ENCODE peak calls at places on chromosomes 3 and 15, in four cellular contexts. One of them, this sample, is unnamed.
A peak's percentile ranks its signal among the peaks of the same experiment; 100 is the strongest.

GRCh38 chr3:194093822-194094221 is 42.1 kb upstream of the HES1 start:
- DNase-seq in mesothelial cell of epicardium: no peak
- DNase-seq in cardiac muscle cell: no peak
- DNase-seq in adrenal gland: no peak
- DNase-seq in this sample: no peak

GRCh38 chr15:63945838-63946298 is 100.4 kb downstream of the DAPK2 start:
- DNase-seq in mesothelial cell of epicardium: no peak
- DNase-seq in adrenal gland: peak; percentile 13
- DNase-seq in cardiac muscle cell: no peak
- DNase-seq in this sample: no peak

GRCh38 chr3:55000946-55001345 is 73.1 kb upstream of the LRTM1 start:
- DNase-seq in cardiac muscle cell: no peak
- DNase-seq in adrenal gland: no peak
- DNase-seq in mesothelial cell of epicardium: no peak
- DNase-seq in this sample: no peak

GRCh38 chr3:172536505-172536904 is 13.3 kb upstream of the TNFSF10 start:
- DNase-seq in adrenal gland: no peak
- DNase-seq in cardiac muscle cell: no peak
- DNase-seq in mesothelial cell of epicardium: no peak
- DNase-seq in this sample: no peak

GRCh38 chr15:99467861-99468460 is 97.8 kb upstream of the MEF2A start:
- DNase-seq in adrenal gland: no peak
- DNase-seq in mesothelial cell of epicardium: no peak
- DNase-seq in cardiac muscle cell: no peak
- DNase-seq in this sample: no peak

GRCh38 chr3:152269423-152270144 is 855 bp downstream of the MBNL1 start:
- DNase-seq in mesothelial cell of epicardium: no peak
- DNase-seq in cardiac muscle cell: peak; percentile 93
- DNase-seq in adrenal gland: peak; percentile 81
- DNase-seq in this sample: peak; percentile 62

GRCh38 chr3:42503957-42504333 is 1.5 kb downstream of the VIPR1 start:
- DNase-seq in adrenal gland: no peak
- DNase-seq in mesothelial cell of epicardium: no peak
- DNase-seq in cardiac muscle cell: no peak
- DNase-seq in this sample: peak; percentile 29

GRCh38 chr15:59545573-59545972 is 66.0 kb upstream of the GCNT3 start:
- DNase-seq in cardiac muscle cell: no peak
- DNase-seq in mesothelial cell of epicardium: no peak
- DNase-seq in adrenal gland: no peak
- DNase-seq in this sample: no peak

GRCh38 chr3:6266135-6266534 is 594.8 kb upstream of the GRM7 start:
- DNase-seq in cardiac muscle cell: no peak
- DNase-seq in adrenal gland: no peak
- DNase-seq in mesothelial cell of epicardium: no peak
- DNase-seq in this sample: no peak

DNA sequence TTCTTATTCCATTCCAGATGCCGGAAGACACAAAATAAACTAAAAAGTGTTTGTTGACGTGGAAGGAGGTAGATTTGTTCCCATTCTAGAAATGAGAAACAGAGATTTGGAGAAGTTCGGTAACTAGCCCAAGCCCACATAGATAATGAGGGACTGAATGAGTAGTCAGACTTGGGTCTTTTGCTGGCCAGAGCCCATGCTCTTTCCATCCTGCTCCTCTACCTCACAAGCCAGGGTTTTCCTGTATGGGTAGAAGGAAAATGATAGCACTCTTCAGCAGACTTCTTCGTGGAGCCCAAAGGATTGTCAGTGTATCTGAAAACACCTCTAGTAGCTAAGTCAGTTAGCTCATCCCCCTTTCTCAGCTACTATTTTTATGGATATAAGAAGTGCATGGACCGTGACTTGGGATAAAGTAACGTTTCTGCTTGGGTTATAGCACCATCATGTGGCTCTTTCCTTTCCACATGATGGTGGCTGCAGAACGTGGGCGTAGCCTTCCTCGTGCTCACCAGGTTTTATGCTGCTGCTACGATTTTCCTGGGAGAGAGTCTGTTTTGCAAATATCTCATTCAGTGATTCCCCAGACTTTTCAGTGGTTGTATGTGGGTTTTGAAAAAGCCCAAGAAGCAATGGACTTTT is 84.6 kb downstream of the DGKG start:
- DNase-seq in adrenal gland: peak; percentile 43
- DNase-seq in mesothelial cell of epicardium: no peak
- DNase-seq in cardiac muscle cell: peak; percentile 79
- DNase-seq in this sample: no peak
- TF ChIP-seq CTCF in adrenal gland: peak; percentile 68
- TF ChIP-seq CTCF in mesothelial cell of epicardium: no peak
- TF ChIP-seq CTCF in cardiac muscle cell: peak; percentile 62
- TF ChIP-seq CTCF in this sample: peak; percentile 77

GRCh38 chr15:48177875-48178611 is at the start of gene MYEF2:
- DNase-seq in cardiac muscle cell: peak; percentile 37
- DNase-seq in mesothelial cell of epicardium: peak; percentile 68
- DNase-seq in adrenal gland: peak; percentile 82
- DNase-seq in this sample: peak; percentile 88
- TF ChIP-seq CTCF in cardiac muscle cell: no peak
- TF ChIP-seq CTCF in mesothelial cell of epicardium: no peak
- TF ChIP-seq CTCF in adrenal gland: no peak
- TF ChIP-seq CTCF in this sample: peak; percentile 53

GRCh38 chr15:89299896-89300295 is 34.7 kb downstream of the POLG start:
- DNase-seq in cardiac muscle cell: peak; percentile 65
- DNase-seq in adrenal gland: no peak
- DNase-seq in mesothelial cell of epicardium: no peak
- DNase-seq in this sample: no peak
- TF ChIP-seq CTCF in cardiac muscle cell: peak; percentile 39
- TF ChIP-seq CTCF in adrenal gland: peak; percentile 22
- TF ChIP-seq CTCF in mesothelial cell of epicardium: no peak
- TF ChIP-seq CTCF in this sample: peak; percentile 37

GRCh38 chr3:43995078-43995928 is 246.4 kb upstream of the TOPAZ1 start:
- DNase-seq in cardiac muscle cell: peak; percentile 19
- DNase-seq in mesothelial cell of epicardium: no peak
- DNase-seq in adrenal gland: no peak
- DNase-seq in this sample: no peak
- TF ChIP-seq CTCF in cardiac muscle cell: no peak
- TF ChIP-seq CTCF in mesothelial cell of epicardium: no peak
- TF ChIP-seq CTCF in adrenal gland: no peak
- TF ChIP-seq CTCF in this sample: no peak

GRCh38 chr3:17643691-17644090 is 98.7 kb downstream of the TBC1D5 start:
- DNase-seq in cardiac muscle cell: peak; percentile 71
- DNase-seq in adrenal gland: no peak
- DNase-seq in mesothelial cell of epicardium: no peak
- DNase-seq in this sample: no peak
- TF ChIP-seq CTCF in cardiac muscle cell: no peak
- TF ChIP-seq CTCF in adrenal gland: no peak
- TF ChIP-seq CTCF in mesothelial cell of epicardium: no peak
- TF ChIP-seq CTCF in this sample: no peak

DNA sequence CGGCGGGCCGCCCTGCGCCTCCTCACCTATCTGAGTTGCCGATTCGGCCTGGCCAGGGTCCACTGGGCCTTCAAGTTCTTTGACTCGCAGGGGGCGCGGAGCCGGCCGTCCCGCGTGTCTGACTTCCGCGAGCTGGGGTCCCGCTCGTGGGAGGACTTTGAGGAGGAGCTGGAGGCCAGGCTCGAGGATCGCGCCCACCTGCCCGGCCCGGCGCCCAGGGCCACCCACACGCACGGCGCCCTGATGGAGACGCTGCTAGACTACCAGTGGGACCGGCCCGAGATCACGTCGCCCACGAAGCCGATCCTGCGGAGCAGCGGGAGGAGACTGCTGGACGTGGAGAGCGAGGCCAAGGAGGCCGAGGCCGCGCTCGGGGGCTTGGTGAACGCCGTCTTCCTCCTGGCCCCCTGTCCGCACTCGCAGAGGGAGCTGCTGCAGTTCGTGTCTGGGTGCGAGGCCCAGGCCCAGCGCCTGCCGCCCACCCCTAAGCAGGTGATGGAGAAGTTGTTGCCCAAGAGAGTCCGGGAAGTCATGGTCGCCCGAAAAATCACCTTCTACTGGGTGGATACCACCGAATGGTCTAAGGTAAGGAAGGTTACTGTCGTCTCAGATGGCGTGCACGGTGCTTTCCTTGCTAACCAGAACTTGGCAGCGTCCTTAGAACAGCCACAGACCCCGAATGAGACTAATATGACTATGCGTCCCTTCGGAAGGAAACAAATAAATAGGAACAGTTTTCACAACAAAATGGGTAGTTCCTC is 567 bp downstream of the TICRR start:
- DNase-seq in adrenal gland: no peak
- DNase-seq in cardiac muscle cell: peak; percentile 33
- DNase-seq in mesothelial cell of epicardium: peak; percentile 24
- DNase-seq in this sample: no peak
- TF ChIP-seq CTCF in adrenal gland: no peak
- TF ChIP-seq CTCF in cardiac muscle cell: no peak
- TF ChIP-seq CTCF in mesothelial cell of epicardium: no peak
- TF ChIP-seq CTCF in this sample: no peak

GRCh38 chr3:94036909-94037507 is 8.6 kb upstream of the STX19 start:
- DNase-seq in mesothelial cell of epicardium: no peak
- DNase-seq in cardiac muscle cell: peak; percentile 51
- DNase-seq in adrenal gland: peak; percentile 25
- DNase-seq in this sample: no peak
- TF ChIP-seq CTCF in mesothelial cell of epicardium: peak; percentile 19
- TF ChIP-seq CTCF in cardiac muscle cell: peak; percentile 59
- TF ChIP-seq CTCF in adrenal gland: peak; percentile 44
- TF ChIP-seq CTCF in this sample: peak; percentile 68

GRCh38 chr3:189824629-189825312 is 193.6 kb downstream of the TP63 start:
- DNase-seq in mesothelial cell of epicardium: no peak
- DNase-seq in cardiac muscle cell: peak; percentile 73
- DNase-seq in adrenal gland: no peak
- DNase-seq in this sample: no peak

GRCh38 chr3:189826566-189826965 is 195.4 kb downstream of the TP63 start:
- DNase-seq in mesothelial cell of epicardium: no peak
- DNase-seq in cardiac muscle cell: no peak
- DNase-seq in adrenal gland: no peak
- DNase-seq in this sample: no peak

GRCh38 chr3:189820365-189820720 is 189.2 kb downstream of the TP63 start:
- DNase-seq in cardiac muscle cell: no peak
- DNase-seq in mesothelial cell of epicardium: no peak
- DNase-seq in adrenal gland: no peak
- DNase-seq in this sample: no peak

GRCh38 chr3:189821251-189821650 is 190.1 kb downstream of the TP63 start:
- DNase-seq in mesothelial cell of epicardium: no peak
- DNase-seq in cardiac muscle cell: no peak
- DNase-seq in adrenal gland: no peak
- DNase-seq in this sample: no peak

GRCh38 chr3:189822726-189823125 is 191.5 kb downstream of the TP63 start:
- DNase-seq in adrenal gland: no peak
- DNase-seq in mesothelial cell of epicardium: no peak
- DNase-seq in cardiac muscle cell: no peak
- DNase-seq in this sample: no peak
- TF ChIP-seq CTCF in adrenal gland: no peak
- TF ChIP-seq CTCF in mesothelial cell of epicardium: no peak
- TF ChIP-seq CTCF in cardiac muscle cell: no peak
- TF ChIP-seq CTCF in this sample: no peak

GRCh38 chr3:148937477-148937876 is 53.9 kb upstream of the GYG1 start:
- DNase-seq in cardiac muscle cell: no peak
- DNase-seq in mesothelial cell of epicardium: no peak
- DNase-seq in adrenal gland: no peak
- DNase-seq in this sample: no peak

GRCh38 chr3:148943531-148944200 is 47.7 kb upstream of the GYG1 start:
- DNase-seq in cardiac muscle cell: peak; percentile 90
- DNase-seq in adrenal gland: peak; percentile 39
- DNase-seq in mesothelial cell of epicardium: no peak
- DNase-seq in this sample: no peak

GRCh38 chr3:148938931-148939330 is 52.4 kb upstream of the GYG1 start:
- DNase-seq in cardiac muscle cell: no peak
- DNase-seq in adrenal gland: no peak
- DNase-seq in mesothelial cell of epicardium: no peak
- DNase-seq in this sample: no peak

GRCh38 chr3:148938306-148938705 is 53.0 kb upstream of the GYG1 start:
- DNase-seq in adrenal gland: no peak
- DNase-seq in mesothelial cell of epicardium: no peak
- DNase-seq in cardiac muscle cell: no peak
- DNase-seq in this sample: no peak

GRCh38 chr3:148940983-148941382 is 50.4 kb upstream of the GYG1 start:
- DNase-seq in mesothelial cell of epicardium: no peak
- DNase-seq in adrenal gland: no peak
- DNase-seq in cardiac muscle cell: no peak
- DNase-seq in this sample: no peak
- TF ChIP-seq CTCF in mesothelial cell of epicardium: no peak
- TF ChIP-seq CTCF in adrenal gland: no peak
- TF ChIP-seq CTCF in cardiac muscle cell: no peak
- TF ChIP-seq CTCF in this sample: no peak

GRCh38 chr3:100260081-100260684 is 609 bp upstream of the TBC1D23 start:
- DNase-seq in mesothelial cell of epicardium: no peak
- DNase-seq in cardiac muscle cell: peak; percentile 89
- DNase-seq in adrenal gland: peak; percentile 56
- DNase-seq in this sample: no peak

GRCh38 chr3:100257601-100258000 is 3.2 kb upstream of the TBC1D23 start:
- DNase-seq in cardiac muscle cell: peak; percentile 5
- DNase-seq in mesothelial cell of epicardium: no peak
- DNase-seq in adrenal gland: no peak
- DNase-seq in this sample: no peak

GRCh38 chr3:100263583-100263982 is 2.8 kb downstream of the TBC1D23 start:
- DNase-seq in mesothelial cell of epicardium: no peak
- DNase-seq in adrenal gland: no peak
- DNase-seq in cardiac muscle cell: peak; percentile 10
- DNase-seq in this sample: no peak

GRCh38 chr3:100261481-100261903 is 700 bp downstream of the TBC1D23 start:
- DNase-seq in cardiac muscle cell: peak; percentile 72
- DNase-seq in mesothelial cell of epicardium: no peak
- DNase-seq in adrenal gland: no peak
- DNase-seq in this sample: no peak

DNA sequence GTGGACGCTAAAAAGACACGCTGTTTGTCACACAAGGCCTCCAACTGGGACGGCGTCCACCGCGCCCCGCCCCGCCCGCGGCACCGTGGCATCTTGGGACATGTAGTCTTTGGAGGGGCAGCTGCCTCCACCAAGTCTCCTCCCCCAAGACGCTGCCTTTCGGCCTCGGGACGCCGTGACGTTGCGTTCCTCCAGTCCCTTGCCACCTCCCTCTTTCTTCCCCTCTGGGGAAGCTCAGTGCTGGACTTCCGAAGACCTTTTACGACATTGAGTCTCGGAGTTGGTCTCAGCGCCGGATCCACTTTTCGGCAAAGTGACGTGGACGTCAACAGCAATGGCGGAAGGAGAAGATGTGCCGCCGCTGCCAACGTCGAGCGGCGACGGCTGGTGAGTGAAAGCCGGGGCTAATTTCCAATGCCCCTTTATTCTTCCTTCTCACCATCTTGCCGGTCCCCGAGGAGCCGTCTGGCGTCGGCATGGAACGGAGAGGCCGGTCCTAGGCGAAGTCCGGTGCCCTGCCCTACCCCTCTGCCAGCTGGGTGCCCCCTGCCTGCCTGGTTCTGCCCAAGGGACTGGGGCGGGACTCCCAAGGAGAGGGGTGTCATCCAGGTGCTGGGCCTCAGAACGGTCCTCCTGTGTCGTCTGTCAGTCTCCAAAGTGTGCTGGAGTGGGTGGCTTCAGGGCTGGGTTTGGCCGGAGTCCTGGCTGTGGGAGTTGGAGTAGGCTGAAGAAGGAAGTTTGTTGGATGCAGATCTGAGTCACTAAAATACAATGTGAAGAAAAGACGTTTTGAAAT is at the start of gene TBC1D23:
- DNase-seq in cardiac muscle cell: peak; percentile 100
- DNase-seq in adrenal gland: peak; percentile 100
- DNase-seq in mesothelial cell of epicardium: peak; percentile 90
- DNase-seq in this sample: peak; percentile 97
- TF ChIP-seq CTCF in cardiac muscle cell: no peak
- TF ChIP-seq CTCF in adrenal gland: peak; percentile 22
- TF ChIP-seq CTCF in mesothelial cell of epicardium: no peak
- TF ChIP-seq CTCF in this sample: peak; percentile 14